ENCODE peak calls at places on chromosomes 7 and 10, in nine cellular contexts. One of them, this sample, is unnamed.

GRCh38 chr10:122062831-122063674 is 74.1 kb downstream of the TACC2 start:
- DNase-seq in uterus: peak; percentile 84
- DNase-seq in A549: peak; percentile 95
- DNase-seq in stomach: peak; percentile 88
- DNase-seq in gastrocnemius medialis: peak; percentile 96
- DNase-seq in IMR-90: peak; percentile 83
- DNase-seq in ovary: peak; percentile 81
- DNase-seq in right lobe of liver: peak; percentile 76
- DNase-seq in sigmoid colon: peak; percentile 97
- DNase-seq in this sample: peak; percentile 56

GRCh38 chr10:78944658-78945333 is 124.0 kb upstream of the ZMIZ1 start:
- DNase-seq in right lobe of liver: no peak
- DNase-seq in IMR-90: peak; percentile 98
- DNase-seq in stomach: peak; percentile 30
- DNase-seq in ovary: peak; percentile 80
- DNase-seq in uterus: peak; percentile 84
- DNase-seq in A549: no peak
- DNase-seq in gastrocnemius medialis: peak; percentile 58
- DNase-seq in sigmoid colon: peak; percentile 94
- DNase-seq in this sample: no peak

GRCh38 chr10:83680470-83680891 is 458.8 kb upstream of the GHITM start:
- DNase-seq in ovary: no peak
- DNase-seq in gastrocnemius medialis: no peak
- DNase-seq in IMR-90: no peak
- DNase-seq in uterus: no peak
- DNase-seq in right lobe of liver: no peak
- DNase-seq in A549: no peak
- DNase-seq in stomach: no peak
- DNase-seq in sigmoid colon: no peak
- DNase-seq in this sample: no peak

GRCh38 chr7:37899712-37900247 is 16.8 kb downstream of the SFRP4 start:
- DNase-seq in right lobe of liver: no peak
- DNase-seq in uterus: no peak
- DNase-seq in gastrocnemius medialis: no peak
- DNase-seq in stomach: no peak
- DNase-seq in A549: no peak
- DNase-seq in sigmoid colon: no peak
- DNase-seq in ovary: no peak
- DNase-seq in IMR-90: no peak
- DNase-seq in this sample: no peak

GRCh38 chr10:11573497-11573896 is 38.0 kb downstream of the USP6NL start:
- DNase-seq in uterus: no peak
- DNase-seq in sigmoid colon: no peak
- DNase-seq in right lobe of liver: no peak
- DNase-seq in IMR-90: peak; percentile 63
- DNase-seq in A549: no peak
- DNase-seq in ovary: no peak
- DNase-seq in gastrocnemius medialis: no peak
- DNase-seq in stomach: no peak
- DNase-seq in this sample: no peak

GRCh38 chr7:27161214-27161720 is 4.1 kb downstream of the HOXA9 start:
- DNase-seq in stomach: no peak
- DNase-seq in ovary: peak; percentile 31
- DNase-seq in gastrocnemius medialis: peak; percentile 28
- DNase-seq in IMR-90: no peak
- DNase-seq in A549: no peak
- DNase-seq in uterus: peak; percentile 30
- DNase-seq in right lobe of liver: no peak
- DNase-seq in sigmoid colon: peak; percentile 73
- DNase-seq in this sample: peak; percentile 86

GRCh38 chr7:81949306-81949705 is 179.5 kb upstream of the HGF start:
- DNase-seq in uterus: no peak
- DNase-seq in gastrocnemius medialis: no peak
- DNase-seq in sigmoid colon: no peak
- DNase-seq in IMR-90: no peak
- DNase-seq in right lobe of liver: no peak
- DNase-seq in ovary: no peak
- DNase-seq in stomach: no peak
- DNase-seq in A549: no peak
- DNase-seq in this sample: no peak

GRCh38 chr10:113991091-113991860 is 52.4 kb upstream of the ADRB1 start:
- DNase-seq in ovary: no peak
- DNase-seq in IMR-90: no peak
- DNase-seq in uterus: no peak
- DNase-seq in right lobe of liver: no peak
- DNase-seq in gastrocnemius medialis: no peak
- DNase-seq in sigmoid colon: no peak
- DNase-seq in stomach: no peak
- DNase-seq in A549: no peak
- DNase-seq in this sample: no peak

GRCh38 chr10:71342850-71343773 is 24.1 kb downstream of the SLC29A3 start:
- DNase-seq in A549: peak; percentile 32
- DNase-seq in gastrocnemius medialis: peak; percentile 28
- DNase-seq in right lobe of liver: peak; percentile 62
- DNase-seq in stomach: no peak
- DNase-seq in IMR-90: peak; percentile 44
- DNase-seq in uterus: no peak
- DNase-seq in ovary: no peak
- DNase-seq in sigmoid colon: no peak
- DNase-seq in this sample: no peak

GRCh38 chr10:128422999-128423398 is 296.8 kb upstream of the MKI67 start:
- DNase-seq in gastrocnemius medialis: no peak
- DNase-seq in IMR-90: no peak
- DNase-seq in sigmoid colon: no peak
- DNase-seq in ovary: no peak
- DNase-seq in right lobe of liver: no peak
- DNase-seq in uterus: no peak
- DNase-seq in A549: no peak
- DNase-seq in stomach: no peak
- DNase-seq in this sample: no peak

GRCh38 chr10:22606164-22606614 is 108.2 kb downstream of the PIP4K2A start:
- DNase-seq in IMR-90: peak; percentile 59
- DNase-seq in gastrocnemius medialis: peak; percentile 39
- DNase-seq in sigmoid colon: peak; percentile 73
- DNase-seq in right lobe of liver: peak; percentile 39
- DNase-seq in uterus: no peak
- DNase-seq in A549: no peak
- DNase-seq in ovary: no peak
- DNase-seq in stomach: no peak
- DNase-seq in this sample: peak; percentile 88

GRCh38 chr7:93016681-93017349 is 101.0 kb downstream of the SAMD9 start:
- DNase-seq in gastrocnemius medialis: no peak
- DNase-seq in sigmoid colon: no peak
- DNase-seq in stomach: no peak
- DNase-seq in A549: no peak
- DNase-seq in ovary: no peak
- DNase-seq in uterus: no peak
- DNase-seq in IMR-90: peak; percentile 45
- DNase-seq in right lobe of liver: no peak
- DNase-seq in this sample: no peak
- H3K27ac ChIP-seq in gastrocnemius medialis: no peak overlapping the region
- H3K27ac ChIP-seq in sigmoid colon: no peak overlapping the region
- H3K27ac ChIP-seq in stomach: no peak overlapping the region
- H3K27ac ChIP-seq in A549: no peak overlapping the region
- H3K27ac ChIP-seq in ovary: no peak overlapping the region
- H3K27ac ChIP-seq in uterus: no peak overlapping the region
- H3K27ac ChIP-seq in IMR-90: peak overlapping the region; percentile 93
- H3K27ac ChIP-seq in right lobe of liver: no peak overlapping the region
- H3K27ac ChIP-seq in this sample: peak overlapping the region; percentile 16

GRCh38 chr10:96130326-96130758 is 245 bp downstream of the ZNF518A start:
- DNase-seq in stomach: peak; percentile 71
- DNase-seq in sigmoid colon: peak; percentile 78
- DNase-seq in ovary: peak; percentile 74
- DNase-seq in A549: peak; percentile 82
- DNase-seq in uterus: no peak
- DNase-seq in IMR-90: peak; percentile 72
- DNase-seq in gastrocnemius medialis: peak; percentile 35
- DNase-seq in right lobe of liver: peak; percentile 78
- DNase-seq in this sample: peak; percentile 93

GRCh38 chr10:96129387-96130325 is at the start of gene ZNF518A:
- DNase-seq in sigmoid colon: peak; percentile 96
- DNase-seq in ovary: peak; percentile 94
- DNase-seq in right lobe of liver: peak; percentile 93
- DNase-seq in uterus: peak; percentile 87
- DNase-seq in IMR-90: peak; percentile 97
- DNase-seq in gastrocnemius medialis: peak; percentile 87
- DNase-seq in stomach: peak; percentile 94
- DNase-seq in A549: peak; percentile 87
- DNase-seq in this sample: peak; percentile 97

GRCh38 chr10:96138102-96138501 is 8.0 kb downstream of the ZNF518A start:
- DNase-seq in A549: no peak
- DNase-seq in right lobe of liver: no peak
- DNase-seq in sigmoid colon: no peak
- DNase-seq in ovary: no peak
- DNase-seq in uterus: no peak
- DNase-seq in IMR-90: no peak
- DNase-seq in gastrocnemius medialis: no peak
- DNase-seq in stomach: no peak
- DNase-seq in this sample: no peak

DNA sequence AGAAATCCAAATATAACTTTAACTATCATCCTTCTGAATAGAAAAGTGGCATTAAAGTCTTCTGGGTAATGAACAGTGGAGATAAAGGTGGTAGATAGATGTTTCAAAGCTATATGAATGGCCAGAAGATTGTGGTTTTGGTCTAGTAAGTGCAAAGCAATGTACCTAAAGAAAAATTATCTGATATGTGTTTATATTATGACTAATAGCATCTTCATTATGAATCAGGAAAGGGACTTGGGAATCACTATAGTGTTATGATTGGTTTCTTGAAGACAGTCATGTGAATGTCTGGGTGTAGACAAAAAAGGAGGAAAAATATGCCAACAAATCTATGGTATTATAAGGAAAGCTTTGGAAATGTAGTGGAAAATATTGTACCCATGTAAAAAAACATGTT is 3.0 kb downstream of the ZNF518A start:
- DNase-seq in A549: no peak
- DNase-seq in sigmoid colon: no peak
- DNase-seq in uterus: no peak
- DNase-seq in IMR-90: peak; percentile 73
- DNase-seq in gastrocnemius medialis: no peak
- DNase-seq in right lobe of liver: no peak
- DNase-seq in ovary: no peak
- DNase-seq in stomach: no peak
- DNase-seq in this sample: no peak
- TF ChIP-seq POLR2A in A549: no peak
- TF ChIP-seq POLR2A in sigmoid colon: no peak
- TF ChIP-seq POLR2A in uterus: no peak
- TF ChIP-seq POLR2A in IMR-90: no peak
- TF ChIP-seq POLR2A in gastrocnemius medialis: no peak
- TF ChIP-seq POLR2A in right lobe of liver: no peak
- TF ChIP-seq POLR2A in ovary: no peak
- TF ChIP-seq POLR2A in stomach: no peak
- TF ChIP-seq POLR2A in this sample: no peak

GRCh38 chr7:26153823-26154783 is 2.1 kb downstream of the NFE2L3 start:
- DNase-seq in right lobe of liver: no peak
- DNase-seq in uterus: no peak
- DNase-seq in sigmoid colon: no peak
- DNase-seq in stomach: peak; percentile 77
- DNase-seq in gastrocnemius medialis: no peak
- DNase-seq in A549: no peak
- DNase-seq in IMR-90: peak; percentile 68
- DNase-seq in ovary: no peak
- DNase-seq in this sample: no peak

GRCh38 chr7:26159243-26159642 is 7.2 kb downstream of the NFE2L3 start:
- DNase-seq in right lobe of liver: no peak
- DNase-seq in IMR-90: no peak
- DNase-seq in gastrocnemius medialis: no peak
- DNase-seq in stomach: no peak
- DNase-seq in sigmoid colon: no peak
- DNase-seq in A549: no peak
- DNase-seq in uterus: no peak
- DNase-seq in ovary: no peak
- DNase-seq in this sample: no peak

GRCh38 chr7:26155531-26156375 is 3.8 kb downstream of the NFE2L3 start:
- DNase-seq in A549: no peak
- DNase-seq in uterus: no peak
- DNase-seq in stomach: no peak
- DNase-seq in right lobe of liver: no peak
- DNase-seq in sigmoid colon: no peak
- DNase-seq in IMR-90: peak; percentile 67
- DNase-seq in ovary: no peak
- DNase-seq in gastrocnemius medialis: no peak
- DNase-seq in this sample: no peak

GRCh38 chr7:26157520-26158105 is 5.6 kb downstream of the NFE2L3 start:
- DNase-seq in right lobe of liver: no peak
- DNase-seq in sigmoid colon: no peak
- DNase-seq in ovary: no peak
- DNase-seq in stomach: no peak
- DNase-seq in gastrocnemius medialis: no peak
- DNase-seq in uterus: no peak
- DNase-seq in A549: no peak
- DNase-seq in IMR-90: no peak
- DNase-seq in this sample: no peak

GRCh38 chr7:26156454-26157365 is 4.7 kb downstream of the NFE2L3 start:
- DNase-seq in right lobe of liver: no peak
- DNase-seq in ovary: no peak
- DNase-seq in uterus: no peak
- DNase-seq in gastrocnemius medialis: no peak
- DNase-seq in stomach: no peak
- DNase-seq in sigmoid colon: no peak
- DNase-seq in IMR-90: peak; percentile 97
- DNase-seq in A549: peak; percentile 11
- DNase-seq in this sample: no peak
- H3K27ac ChIP-seq in right lobe of liver: no peak overlapping the region
- H3K27ac ChIP-seq in ovary: no peak overlapping the region
- H3K27ac ChIP-seq in uterus: no peak overlapping the region
- H3K27ac ChIP-seq in gastrocnemius medialis: no peak overlapping the region
- H3K27ac ChIP-seq in stomach: peak overlapping the region; percentile 3
- H3K27ac ChIP-seq in sigmoid colon: no peak overlapping the region
- H3K27ac ChIP-seq in IMR-90: peak overlapping the region; percentile 89
- H3K27ac ChIP-seq in A549: no peak overlapping the region
- H3K27ac ChIP-seq in this sample: peak overlapping the region; percentile 65

DNA sequence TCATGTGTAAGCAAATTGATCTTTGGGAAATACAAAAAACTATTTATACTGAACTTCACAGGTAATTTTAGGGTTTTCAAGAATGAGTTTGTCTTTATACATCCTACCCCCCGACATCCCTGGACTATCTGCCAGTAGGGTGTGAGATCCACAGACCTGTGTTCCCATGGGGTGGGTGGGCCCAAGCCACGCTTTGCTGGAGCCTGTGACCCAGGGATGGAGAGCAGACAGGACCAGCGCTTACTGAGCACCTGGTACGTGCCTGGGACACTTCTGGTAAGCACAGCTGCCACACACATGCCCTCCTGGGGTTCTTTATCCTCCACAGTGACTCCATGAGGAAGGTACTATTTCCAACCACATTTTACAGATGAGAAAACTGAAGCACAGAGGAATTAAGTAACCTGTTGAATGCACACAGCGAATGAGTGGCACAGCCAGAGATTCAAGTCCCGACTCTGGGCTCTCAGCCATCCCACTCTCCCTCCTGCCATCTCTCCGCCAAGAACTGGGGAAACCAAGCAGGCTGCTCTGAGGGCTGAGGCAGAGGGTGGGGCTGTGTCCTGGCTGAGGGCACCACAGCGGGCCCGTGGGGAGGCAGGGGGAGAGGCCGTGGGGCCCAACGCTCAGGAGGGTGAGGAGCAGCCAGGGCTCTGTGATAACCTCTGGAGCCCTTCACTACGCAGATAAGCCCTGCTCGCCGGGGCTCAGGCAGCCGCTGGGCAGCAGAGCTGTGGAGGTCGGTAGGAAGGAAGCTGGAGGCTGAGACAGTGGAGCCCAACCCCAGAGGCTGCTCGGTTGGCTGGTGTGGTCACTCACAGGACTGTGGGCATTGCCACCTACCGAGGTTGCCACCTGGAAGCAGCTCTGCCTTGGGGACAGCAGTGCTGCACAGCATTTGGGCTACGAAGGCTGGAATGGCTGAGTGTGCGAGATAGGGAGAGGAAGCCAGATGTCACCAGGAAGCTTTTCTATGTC is 124.2 kb downstream of the ARHGAP22 start:
- DNase-seq in right lobe of liver: no peak
- DNase-seq in gastrocnemius medialis: no peak
- DNase-seq in IMR-90: no peak
- DNase-seq in A549: no peak
- DNase-seq in ovary: peak; percentile 16
- DNase-seq in sigmoid colon: peak; percentile 49
- DNase-seq in stomach: peak; percentile 24
- DNase-seq in uterus: no peak
- DNase-seq in this sample: peak; percentile 67
- TF ChIP-seq POLR2A in right lobe of liver: no peak
- TF ChIP-seq POLR2A in gastrocnemius medialis: no peak
- TF ChIP-seq POLR2A in IMR-90: no peak
- TF ChIP-seq POLR2A in A549: no peak
- TF ChIP-seq POLR2A in ovary: no peak
- TF ChIP-seq POLR2A in sigmoid colon: no peak
- TF ChIP-seq POLR2A in stomach: no peak
- TF ChIP-seq POLR2A in uterus: no peak
- TF ChIP-seq POLR2A in this sample: no peak

This sample was measured in spleen.